ENCODE peak calls at places on chromosomes 11 and 22, in ten cellular contexts. C is A673, B is psoas muscle, W is fibroblast of lung, P is K562, M is AG04450, Z is dorsolateral prefrontal cortex, G is heart left ventricle, A is neural progenitor cell, U is pancreas. S is an unnamed sample.

GRCh38 chr11:133726576-133726975 is 118.7 kb downstream of the SPATA19 start:
- DNase-seq in B (no peak), C (no peak), W (no peak), G (no peak), M (no peak), A (no peak), Z (no peak), U (no peak), P (no peak), S (no peak)

GRCh38 chr11:103537904-103538502 is 428.8 kb downstream of the DYNC2H1 start:
- DNase-seq in A (peak; percentile 29), W (peak; percentile 60), B (no peak), P (peak; percentile 1), C (peak; percentile 69), Z (no peak), G (no peak), M (no peak), U (no peak), S (no peak)

GRCh38 chr11:78127408-78127807 is 12.0 kb downstream of the ALG8 start:
- DNase-seq in B (no peak), Z (no peak), P (no peak), M (no peak), C (no peak), U (no peak), W (no peak), A (no peak), G (no peak), S (no peak)

GRCh38 chr22:43135565-43135964 is 7.6 kb downstream of the MCAT start:
- DNase-seq in P (no peak), Z (no peak), C (no peak), U (no peak), A (no peak), G (no peak), M (no peak), B (no peak), W (no peak), S (no peak)

GRCh38 chr22:27876684-27877083 is 42.4 kb downstream of the PITPNB start:
- DNase-seq in C (peak; percentile 97), B (no peak), P (no peak), A (peak; percentile 34), W (no peak), U (no peak), G (no peak), M (no peak), Z (no peak), S (no peak)

GRCh38 chr11:73239111-73239521 is 21.0 kb downstream of the P2RY2 start:
- DNase-seq in C (no peak), W (no peak), P (no peak), Z (peak; percentile 2), A (no peak), U (peak; percentile 41), B (no peak), G (no peak), M (no peak), S (no peak)

GRCh38 chr11:102940714-102941588 is 14.6 kb downstream of the MMP13 start:
- DNase-seq in Z (no peak), G (peak; percentile 21), B (no peak), P (peak; percentile 63), A (peak; percentile 88), W (peak; percentile 76), U (no peak), M (peak; percentile 29), C (peak; percentile 93), S (no peak)

GRCh38 chr11:109864161-109864661 is 229.0 kb upstream of the ZC3H12C start:
- DNase-seq in G (no peak), M (no peak), A (no peak), B (no peak), W (no peak), Z (no peak), U (no peak), P (no peak), C (peak; percentile 85), S (no peak)

GRCh38 chr11:30798547-30799236 is 212.5 kb upstream of the MPPED2 start:
- DNase-seq in P (no peak), B (no peak), C (no peak), M (no peak), W (no peak), U (no peak), Z (no peak), G (no peak), A (no peak), S (no peak)

GRCh38 chr11:30800904-30801303 is 214.8 kb upstream of the MPPED2 start:
- DNase-seq in G (no peak), B (no peak), W (no peak), U (no peak), M (no peak), P (no peak), A (no peak), Z (no peak), C (no peak), S (no peak)

DNA sequence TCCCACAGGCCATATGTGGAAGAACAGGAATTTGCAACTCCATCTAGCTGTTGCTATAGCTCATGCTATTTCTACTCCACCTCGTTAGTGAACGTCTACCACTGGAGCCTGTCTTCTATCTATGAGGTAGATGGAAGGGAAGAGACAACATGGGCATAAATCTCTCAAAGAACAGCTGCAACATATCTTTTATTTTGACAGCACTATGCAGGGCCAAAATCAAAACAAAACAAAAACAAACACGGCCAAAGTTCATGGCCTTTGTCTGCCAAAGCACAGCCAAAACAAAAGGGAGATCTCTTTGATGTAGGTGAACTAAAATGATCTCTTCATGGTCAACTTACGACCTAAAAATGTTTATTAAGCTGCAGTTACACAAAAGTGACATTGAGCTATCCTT is 215.2 kb upstream of the MPPED2 start:
- DNase-seq in G (no peak), P (no peak), W (no peak), A (no peak), Z (no peak), U (no peak), M (no peak), C (no peak), B (no peak), S (no peak)
- TF ChIP-seq CTCF in G (no peak), P (no peak), W (no peak), A (no peak), Z (no peak), U (no peak), M (no peak), C (no peak), B (no peak), S (no peak)

DNA sequence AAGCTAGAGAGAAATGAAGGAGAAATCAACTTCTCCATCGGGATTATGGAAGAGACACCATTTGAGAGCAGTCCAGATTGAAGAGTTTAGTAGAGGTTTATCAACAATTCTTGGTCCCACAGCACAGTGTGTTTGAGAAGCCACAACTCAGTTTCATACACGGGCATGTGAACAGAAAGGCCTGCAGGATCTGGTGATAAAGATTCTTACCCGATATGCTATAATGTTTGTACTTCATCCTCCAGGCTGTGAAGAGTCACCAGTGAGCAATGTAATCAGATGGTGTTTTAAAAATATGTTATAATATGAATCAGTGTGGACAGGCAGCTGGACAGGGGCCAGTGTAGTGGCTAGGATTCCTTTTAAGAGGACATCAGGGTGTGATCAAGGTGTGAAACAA is 29.7 kb upstream of the VWA5A start:
- DNase-seq in Z (no peak), G (no peak), B (no peak), W (no peak), P (no peak), A (no peak), M (no peak), U (no peak), C (no peak), S (no peak)
- H3K27ac ChIP-seq in Z (peak overlapping the region; percentile 69), G (no peak overlapping the region), B (no peak overlapping the region), W (no peak overlapping the region), P (no peak overlapping the region), A (no peak overlapping the region), M (no peak overlapping the region), U (no peak overlapping the region), C (no peak overlapping the region), S (no peak overlapping the region)

GRCh38 chr22:49645791-49646550 is 181.7 kb downstream of the BRD1 start:
- DNase-seq in M (no peak), G (no peak), U (no peak), A (no peak), B (no peak), C (no peak), Z (no peak), P (no peak), W (no peak), S (no peak)

GRCh38 chr22:49646876-49647275 is 180.8 kb downstream of the BRD1 start:
- DNase-seq in B (no peak), U (no peak), P (no peak), A (no peak), W (no peak), C (no peak), G (no peak), M (no peak), Z (no peak), S (no peak)

GRCh38 chr22:49648053-49648452 is 179.6 kb downstream of the BRD1 start:
- DNase-seq in C (no peak), Z (no peak), U (no peak), P (no peak), G (no peak), W (no peak), M (no peak), A (no peak), B (peak; percentile 4), S (no peak)

GRCh38 chr22:49649166-49649565 is 178.5 kb downstream of the BRD1 start:
- DNase-seq in B (peak; percentile 0), W (no peak), C (no peak), U (no peak), G (no peak), A (no peak), M (no peak), Z (no peak), P (no peak), S (no peak)

DNA sequence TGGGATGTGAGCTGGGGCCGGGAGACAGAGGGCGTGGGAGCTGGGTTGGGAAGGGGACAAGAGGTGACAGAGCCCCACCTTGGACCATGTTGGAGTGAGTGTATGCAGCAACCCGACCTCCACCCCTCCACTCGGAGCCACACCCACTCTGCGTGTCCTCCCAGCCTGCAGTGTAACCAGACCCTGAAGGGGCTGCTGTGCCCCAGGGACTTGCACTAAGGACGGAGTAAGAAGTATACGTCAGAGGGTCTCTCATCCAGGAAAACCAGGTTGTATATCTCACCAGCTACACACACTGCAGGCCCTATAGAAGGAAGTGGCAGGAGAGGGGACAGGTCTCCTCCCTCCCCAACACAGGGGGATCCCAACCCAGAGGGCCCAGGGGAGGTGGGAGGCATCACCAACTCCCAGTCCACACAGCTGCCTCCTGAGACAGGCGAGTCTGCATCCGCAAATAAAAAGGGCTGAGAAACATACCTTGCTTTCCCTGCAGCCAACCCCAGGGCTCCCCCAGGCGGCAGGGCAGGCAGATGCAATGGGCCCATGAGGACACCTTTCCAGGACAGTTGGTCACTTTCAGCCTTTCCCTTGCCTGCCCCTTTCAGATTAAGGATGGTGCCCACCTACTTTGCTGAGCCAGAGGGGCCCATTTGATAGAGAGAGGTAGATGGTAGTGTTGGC is 180.2 kb downstream of the BRD1 start:
- DNase-seq in U (no peak), A (no peak), C (no peak), W (no peak), B (no peak), G (no peak), P (no peak), Z (no peak), M (no peak), S (no peak)
- TF ChIP-seq CTCF in U (no peak), A (no peak), C (no peak), W (no peak), B (no peak), G (no peak), P (peak; percentile 29), Z (no peak), M (no peak), S (no peak)

GRCh38 chr11:44427432-44427831 is 117.5 kb upstream of the ALX4 start:
- DNase-seq in B (no peak), P (peak; percentile 69), A (peak; percentile 26), W (no peak), C (peak; percentile 47), Z (no peak), U (no peak), M (no peak), G (no peak), S (no peak)

GRCh38 chr11:44426958-44427357 is 117.0 kb upstream of the ALX4 start:
- DNase-seq in U (no peak), M (no peak), G (no peak), C (no peak), W (no peak), Z (no peak), A (no peak), P (no peak), B (no peak), S (no peak)

GRCh38 chr11:44434191-44434590 is 124.3 kb upstream of the ALX4 start:
- DNase-seq in B (no peak), W (no peak), M (no peak), U (no peak), C (no peak), Z (no peak), G (no peak), P (no peak), A (peak; percentile 25), S (no peak)

GRCh38 chr11:44426119-44426518 is 116.2 kb upstream of the ALX4 start:
- DNase-seq in A (no peak), B (no peak), U (no peak), C (no peak), G (no peak), M (no peak), W (no peak), Z (no peak), P (no peak), S (no peak)

DNA sequence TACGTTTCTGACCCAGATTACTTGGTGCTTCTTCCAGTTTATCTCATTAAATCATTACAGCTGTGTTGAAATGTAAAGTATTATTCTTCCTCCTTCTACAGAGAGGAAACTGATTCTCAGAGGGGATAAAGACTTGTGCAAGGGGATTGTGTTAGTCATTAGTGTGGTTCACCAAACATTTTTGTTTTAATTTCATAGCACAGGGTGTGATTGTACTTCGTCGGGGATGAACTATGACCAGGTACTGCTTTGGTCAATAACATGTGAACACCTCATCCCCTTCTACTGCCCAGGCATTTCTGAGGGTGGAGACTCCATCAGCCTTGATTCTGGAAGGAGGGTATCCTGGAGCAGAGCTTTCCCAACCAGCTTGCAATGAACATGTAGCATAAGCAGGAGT is 120.2 kb upstream of the ALX4 start:
- DNase-seq in P (no peak), M (no peak), Z (no peak), W (no peak), C (no peak), B (no peak), A (no peak), G (no peak), U (no peak), S (no peak)
- H3K27ac ChIP-seq in P (no peak overlapping the region), M (no peak overlapping the region), Z (no peak overlapping the region), W (no peak overlapping the region), C (no peak overlapping the region), B (no peak overlapping the region), A (no peak overlapping the region), G (no peak overlapping the region), U (no peak overlapping the region), S (no peak overlapping the region)

S was measured in breast epithelium.